ENCODE peak calls at places on chromosomes 11 and 22, in six cellular contexts. E, K, V, S, N and F are unnamed samples. For H3K4me1 and H3K27me3, the result is how much of the 10 kb centered on the place peaks cover.

GRCh38 chr11:17275376-17276235 is 933 bp upstream of the NUCB2 start:
- DNase-seq in E (no peak), V (no peak), S (no peak), K (no peak), N (no peak), F (no peak)

GRCh38 chr11:41917900-41918299 is 458.4 kb upstream of the LRRC4C start:
- DNase-seq in N (no peak), V (no peak), E (no peak), S (no peak), K (no peak), F (no peak)

GRCh38 chr11:130478204-130478701 is 29.8 kb downstream of the ADAMTS15 start:
- DNase-seq in E (peak), V (peak), N (peak), S (peak), K (no peak), F (peak)

GRCh38 chr22:43273902-43274484 is 69.2 kb downstream of the SCUBE1 start:
- DNase-seq in N (peak), K (peak), S (no peak), E (peak), V (peak), F (no peak)

GRCh38 chr11:1759151-1759850 is 4.4 kb downstream of the CTSD start:
- DNase-seq in K (no peak), E (no peak), N (no peak), V (no peak), S (no peak), F (peak)

GRCh38 chr11:76689313-76689712 is 18.8 kb upstream of the LRRC32 start:
- DNase-seq in V (no peak), K (no peak), N (no peak), E (no peak), S (no peak), F (no peak)

GRCh38 chr11:134637091-134638015 is 225.3 kb upstream of the B3GAT1 start:
- DNase-seq in E (no peak), N (no peak), K (no peak), S (no peak), V (no peak), F (no peak)

GRCh38 chr22:46740910-46741785 is 3.1 kb upstream of the CERK start:
- DNase-seq in E (no peak), K (no peak), S (peak), N (no peak), V (no peak), F (no peak)

GRCh38 chr11:45145421-45146071 is 893 bp upstream of the PRDM11 start:
- DNase-seq in K (peak), E (peak), N (peak), V (no peak), S (no peak), F (peak)

GRCh38 chr11:129374993-129375721 is 491 bp upstream of the BARX2 start:
- DNase-seq in V (no peak), N (no peak), E (no peak), S (no peak), K (peak), F (no peak)

GRCh38 chr11:47870404-47870803 is 22.3 kb upstream of the NUP160 start:
- DNase-seq in S (no peak), K (no peak), E (no peak), V (no peak), N (no peak), F (no peak)

GRCh38 chr22:31921106-31921505 is 23.2 kb upstream of the YWHAH start:
- DNase-seq in S (no peak), E (no peak), N (no peak), K (no peak), V (no peak), F (no peak)

GRCh38 chr22:31923761-31924160 is 20.6 kb upstream of the YWHAH start:
- DNase-seq in E (no peak), K (no peak), V (no peak), N (no peak), S (no peak), F (no peak)

GRCh38 chr22:31925056-31925455 is 19.3 kb upstream of the YWHAH start:
- DNase-seq in K (no peak), N (no peak), V (no peak), S (no peak), E (no peak), F (no peak)

GRCh38 chr22:31922593-31922992 is 21.7 kb upstream of the YWHAH start:
- DNase-seq in V (no peak), K (no peak), N (no peak), S (no peak), E (no peak), F (no peak)

DNA sequence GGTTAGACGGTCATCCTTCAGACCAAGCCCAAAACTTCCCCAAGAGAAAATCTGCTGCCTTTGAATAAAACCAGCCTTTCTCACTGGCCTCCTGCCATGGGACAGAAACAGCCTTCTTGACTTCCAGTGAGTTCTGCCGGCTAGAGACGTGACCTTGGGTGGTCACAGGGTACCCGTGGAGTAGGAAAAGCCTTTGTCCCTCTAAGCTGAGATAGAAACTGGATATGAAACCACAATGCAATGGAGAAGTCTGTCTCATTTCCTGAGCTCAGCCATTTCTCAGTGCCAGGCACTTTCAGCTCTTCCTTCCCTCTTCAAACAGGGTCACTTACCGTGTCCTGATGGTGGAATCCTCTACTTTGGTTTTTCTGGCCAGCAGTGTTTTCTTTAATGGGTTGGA is 21.2 kb upstream of the YWHAH start:
- DNase-seq in K (no peak), E (no peak), V (peak), S (no peak), N (no peak), F (peak)
- H3K4me1 ChIP-seq in K (under half), E (under half), V (under half), S (under half), N (under half), F (under half)

GRCh38 chr11:57513446-57513795 is 2.1 kb downstream of the SLC43A1 start:
- DNase-seq in V (no peak), N (no peak), K (no peak), S (no peak), E (no peak), F (no peak)
- H3K4me3 ChIP-seq in V (no peak), N (peak), K (no peak), S (peak), E (peak), F (no peak)

DNA sequence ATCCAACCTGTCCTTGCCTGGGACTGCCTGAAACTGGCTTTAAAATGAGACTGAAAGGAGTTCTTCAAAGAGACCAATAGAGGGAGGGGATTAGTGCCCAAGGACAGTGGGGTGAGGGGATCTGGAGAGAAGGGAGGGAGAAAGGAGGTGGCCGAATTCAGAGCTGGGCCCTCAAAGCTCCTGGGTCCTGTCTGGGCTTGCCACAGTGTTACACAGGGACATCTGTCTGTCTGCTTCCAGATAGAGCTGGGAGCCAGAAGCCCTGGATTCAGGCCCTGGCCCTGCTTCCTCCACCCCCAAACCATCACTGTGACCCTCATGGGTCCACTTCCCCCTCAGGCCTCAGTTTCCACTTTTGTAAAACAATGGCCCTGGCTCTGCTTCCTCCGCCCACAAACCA is 3.6 kb downstream of the KCNJ4 start:
- DNase-seq in K (no peak), N (no peak), S (no peak), V (no peak), E (no peak), F (no peak)
- H3K27me3 ChIP-seq in K (under half), N (under half), S (under half), V (under half), E (under half), F (under half)

GRCh38 chr11:72742522-72743320 is 9.5 kb downstream of the ARAP1 start:
- DNase-seq in N (no peak), K (no peak), S (no peak), E (no peak), V (no peak), F (peak)
- H3K4me1 ChIP-seq in N (under half), K (under half), S (half or more), E (under half), V (under half), F (under half)

DNA sequence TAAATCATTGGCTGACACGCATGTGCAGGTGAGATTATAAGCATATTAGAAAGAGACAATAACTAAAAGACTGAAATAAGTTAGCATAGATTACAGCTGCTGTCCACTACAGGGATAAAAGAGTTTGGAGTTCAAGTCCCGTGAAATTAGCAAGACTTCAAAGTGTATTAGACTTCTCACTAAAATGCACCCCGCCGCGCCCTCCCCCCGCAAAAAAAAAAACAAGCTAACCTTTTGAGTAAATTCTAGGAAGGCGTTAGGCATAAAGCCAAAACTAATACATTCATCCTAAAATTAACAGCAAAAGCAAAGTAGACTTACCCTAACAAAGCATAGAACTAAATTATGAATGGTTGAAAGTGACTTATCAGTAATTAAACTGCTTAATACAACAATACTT is 580.9 kb upstream of the CHORDC1 start:
- DNase-seq in K (no peak), N (no peak), S (no peak), E (no peak), V (no peak), F (no peak)
- H3K4me3 ChIP-seq in K (no peak), N (no peak), S (no peak), E (no peak), V (no peak), F (no peak)

GRCh38 chr22:23284504-23285033 is 104.3 kb downstream of the BCR start:
- DNase-seq in E (no peak), S (no peak), N (no peak), K (no peak), V (no peak), F (peak)
- H3K27me3 ChIP-seq in E (under half), S (under half), N (under half), K (under half), V (under half), F (under half)